ENCODE peak calls at places on chromosomes 11 and 22, in seven cellular contexts. B, K, Q, V, F, P and D are unnamed samples.

GRCh38 chr11:35712533-35712932 is 50.0 kb downstream of the TRIM44 start:
- DNase-seq in B (no peak), K (no peak), Q (no peak), V (no peak), F (no peak), P (no peak), D (no peak)

GRCh38 chr11:86162257-86162656 is 82.3 kb upstream of the EED start:
- DNase-seq in B (no peak), K (no peak), Q (no peak), V (no peak), F (no peak), P (no peak), D (no peak)

GRCh38 chr11:62680825-62681240 is 2.0 kb upstream of the UBXN1 start:
- DNase-seq in B (no peak), K (peak; percentile 51), Q (no peak), V (no peak), F (peak; percentile 67), P (peak; percentile 85), D (no peak)

GRCh38 chr11:125468852-125469251 is 27.2 kb downstream of the FEZ1 start:
- DNase-seq in B (no peak), K (no peak), Q (no peak), V (no peak), F (no peak), P (no peak), D (no peak)

GRCh38 chr11:34789196-34789834 is 126.9 kb downstream of the APIP start:
- DNase-seq in B (no peak), K (no peak), Q (no peak), V (no peak), F (no peak), P (no peak), D (no peak)

GRCh38 chr11:70073881-70074371 is 4.2 kb upstream of the ANO1 start:
- DNase-seq in B (no peak), K (no peak), Q (no peak), V (no peak), F (no peak), P (no peak), D (peak; percentile 72)

GRCh38 chr22:24423519-24424000 is 3.8 kb upstream of the ADORA2A start:
- DNase-seq in B (peak; percentile 34), K (peak; percentile 81), Q (peak; percentile 96), V (peak; percentile 73), F (no peak), P (peak; percentile 74), D (no peak)

GRCh38 chr11:70076461-70076931 is 1.6 kb upstream of the ANO1 start:
- DNase-seq in B (no peak), K (no peak), Q (no peak), V (no peak), F (no peak), P (no peak), D (no peak)

GRCh38 chr11:1487851-1488574 is 1.4 kb upstream of the MOB2 start:
- DNase-seq in B (no peak), K (no peak), Q (peak; percentile 65), V (peak; percentile 40), F (no peak), P (no peak), D (peak; percentile 55)

GRCh38 chr11:9074338-9075029 is 16.9 kb downstream of the SCUBE2 start:
- DNase-seq in B (no peak), K (no peak), Q (no peak), V (no peak), F (no peak), P (no peak), D (no peak)
- H3K4me1 ChIP-seq in B (no peaks in the 10 kb centered on the region), K (peaks cover 44% of the 10 kb centered on the region), Q (no peaks in the 10 kb centered on the region), V (no peaks in the 10 kb centered on the region), F (no peaks in the 10 kb centered on the region), P (no peaks in the 10 kb centered on the region), D (peaks cover 5% of the 10 kb centered on the region)

GRCh38 chr22:49931863-49932262 is 13.4 kb downstream of the CRELD2 start:
- DNase-seq in B (no peak), K (no peak), Q (no peak), V (no peak), F (no peak), P (peak; percentile 35), D (no peak)
- H3K4me1 ChIP-seq in B (peaks cover 36% of the 10 kb centered on the region), K (peaks cover 10% of the 10 kb centered on the region), Q (peaks cover 67% of the 10 kb centered on the region), V (peaks cover 34% of the 10 kb centered on the region), F (peaks cover 29% of the 10 kb centered on the region), P (peaks cover 61% of the 10 kb centered on the region), D (peaks cover 81% of the 10 kb centered on the region)

GRCh38 chr11:68148882-68149281 is 27.7 kb upstream of the CHKA start:
- DNase-seq in B (no peak), K (no peak), Q (no peak), V (no peak), F (no peak), P (no peak), D (no peak)
- H3K4me1 ChIP-seq in B (no peaks in the 10 kb centered on the region), K (no peaks in the 10 kb centered on the region), Q (peaks cover 34% of the 10 kb centered on the region), V (no peaks in the 10 kb centered on the region), F (peaks cover 16% of the 10 kb centered on the region), P (no peaks in the 10 kb centered on the region), D (peaks cover 21% of the 10 kb centered on the region)

GRCh38 chr11:60743058-60743457 is 13.6 kb upstream of the MS4A15 start:
- DNase-seq in B (no peak), K (no peak), Q (no peak), V (no peak), F (no peak), P (no peak), D (no peak)
- H3K4me1 ChIP-seq in B (no peaks in the 10 kb centered on the region), K (peaks cover 5% of the 10 kb centered on the region), Q (no peaks in the 10 kb centered on the region), V (no peaks in the 10 kb centered on the region), F (no peaks in the 10 kb centered on the region), P (no peaks in the 10 kb centered on the region), D (no peaks in the 10 kb centered on the region)

GRCh38 chr22:20214853-20215252 is 53.3 kb downstream of the RTN4R start:
- DNase-seq in B (no peak), K (no peak), Q (no peak), V (no peak), F (no peak), P (no peak), D (no peak)
- H3K4me1 ChIP-seq in B (no peaks in the 10 kb centered on the region), K (no peaks in the 10 kb centered on the region), Q (peaks cover 7% of the 10 kb centered on the region), V (no peaks in the 10 kb centered on the region), F (peaks cover 14% of the 10 kb centered on the region), P (no peaks in the 10 kb centered on the region), D (peaks cover 12% of the 10 kb centered on the region)